ENCODE peak calls at places on chromosomes 1 and 21, in ten cellular contexts. K is heart right ventricle, Z is AG04450, O is A549, S is HFF-Myc, V is fibroblast of mammary gland, H is Caco-2, N is PC-3, P is prostate gland, L is astrocyte of the spinal cord. X is an unnamed sample.

GRCh38 chr1:220803401-220804201 is 16.9 kb downstream of the MTARC1 start:
- DNase-seq in K (peak; percentile 38), Z (no peak), O (peak; percentile 33), S (no peak), V (peak; percentile 51), H (no peak), N (peak; percentile 64), P (no peak), L (peak; percentile 42), X (no peak)

GRCh38 chr1:43979261-43979527 is 184 bp downstream of the B4GALT2 start:
- DNase-seq in K (no peak), Z (no peak), O (no peak), S (no peak), V (no peak), H (no peak), N (no peak), P (no peak), L (no peak), X (no peak)

GRCh38 chr1:167443757-167444156 is 74.6 kb downstream of the CD247 start:
- DNase-seq in K (no peak), Z (no peak), O (no peak), S (no peak), V (no peak), H (no peak), N (no peak), P (no peak), L (no peak), X (no peak)

GRCh38 chr1:102833171-102833570 is 275.2 kb downstream of the COL11A1 start:
- DNase-seq in K (no peak), Z (no peak), O (no peak), S (no peak), V (no peak), H (peak; percentile 44), N (peak; percentile 82), P (no peak), L (no peak), X (no peak)

GRCh38 chr1:2144501-2145090 is 50.0 kb downstream of the FAAP20 start:
- DNase-seq in K (no peak), Z (no peak), O (no peak), S (no peak), V (no peak), H (no peak), N (no peak), P (no peak), L (no peak), X (no peak)

GRCh38 chr1:108048311-108049082 is 83.5 kb upstream of the VAV3 start:
- DNase-seq in K (no peak), Z (no peak), O (no peak), S (no peak), V (no peak), H (no peak), N (no peak), P (no peak), L (no peak), X (no peak)

GRCh38 chr1:119160851-119161250 is 20.4 kb upstream of the WARS2 start:
- DNase-seq in K (no peak), Z (peak; percentile 37), O (no peak), S (peak; percentile 32), V (peak; percentile 66), H (no peak), N (no peak), P (no peak), L (peak; percentile 17), X (no peak)

GRCh38 chr1:192445849-192446489 is 129.2 kb downstream of the RGS21 start:
- DNase-seq in K (peak; percentile 48), Z (peak; percentile 29), O (peak; percentile 41), S (peak; percentile 31), V (peak; percentile 63), H (no peak), N (peak; percentile 61), P (peak; percentile 27), L (peak; percentile 69), X (peak; percentile 39)

GRCh38 chr1:115230281-115230680 is 107.8 kb downstream of the NGF start:
- DNase-seq in K (no peak), Z (no peak), O (no peak), S (no peak), V (no peak), H (no peak), N (peak; percentile 80), P (no peak), L (no peak), X (no peak)

GRCh38 chr1:59367269-59368006 is 70.5 kb downstream of the FGGY start:
- DNase-seq in K (peak; percentile 29), Z (peak; percentile 82), O (no peak), S (no peak), V (peak; percentile 95), H (no peak), N (no peak), P (no peak), L (peak; percentile 95), X (no peak)

GRCh38 chr1:39391741-39392679 is 99.4 kb upstream of the BMP8A start:
- DNase-seq in K (peak; percentile 73), Z (no peak), O (peak; percentile 75), S (peak; percentile 56), V (peak; percentile 91), H (no peak), N (peak; percentile 94), P (no peak), L (peak; percentile 93), X (no peak)

GRCh38 chr21:15442743-15443142 is 287.0 kb upstream of the USP25 start:
- DNase-seq in K (no peak), Z (no peak), O (peak; percentile 60), S (no peak), V (no peak), H (no peak), N (no peak), P (no peak), L (no peak), X (no peak)

DNA sequence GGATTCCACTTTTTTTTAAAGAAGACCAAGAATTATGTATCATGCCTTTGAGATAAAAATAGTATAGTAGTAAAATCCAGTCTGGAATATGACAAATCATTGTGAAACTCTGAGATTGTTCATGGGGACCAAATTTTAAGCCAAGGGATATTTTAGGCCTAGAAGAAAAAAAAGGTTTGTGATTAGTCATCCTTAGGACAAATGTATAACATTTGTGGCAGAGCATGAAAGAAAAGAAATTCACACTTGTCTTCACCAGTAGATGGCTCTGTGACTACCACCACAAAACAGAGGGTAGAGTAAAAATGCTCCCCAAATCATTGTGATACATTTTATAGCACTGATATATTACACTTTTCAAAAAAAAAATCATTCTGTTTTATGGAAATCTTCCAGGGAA is 226.1 kb downstream of the KCTD3 start:
- DNase-seq in K (no peak), Z (peak; percentile 20), O (no peak), S (peak; percentile 20), V (peak; percentile 85), H (no peak), N (peak; percentile 81), P (no peak), L (peak; percentile 51), X (no peak)
- TF ChIP-seq CTCF in K (peak; percentile 35), Z (peak; percentile 55), O (peak; percentile 24), S (peak; percentile 36), V (peak; percentile 57), H (peak; percentile 17), N (peak; percentile 90), P (no peak), L (peak; percentile 46), X (peak; percentile 43)

GRCh38 chr1:247121382-247121781 is 17.2 kb upstream of the ZNF669 start:
- DNase-seq in K (no peak), Z (no peak), O (no peak), S (no peak), V (no peak), H (no peak), N (no peak), P (no peak), L (no peak), X (no peak)

GRCh38 chr1:247119600-247120407 is 15.6 kb upstream of the ZNF669 start:
- DNase-seq in K (no peak), Z (no peak), O (peak; percentile 27), S (no peak), V (no peak), H (no peak), N (no peak), P (no peak), L (no peak), X (no peak)

GRCh38 chr1:247115141-247115510 is 11.0 kb upstream of the ZNF669 start:
- DNase-seq in K (no peak), Z (no peak), O (no peak), S (no peak), V (no peak), H (no peak), N (no peak), P (no peak), L (no peak), X (no peak)

GRCh38 chr1:247115545-247115944 is 11.4 kb upstream of the ZNF669 start:
- DNase-seq in K (no peak), Z (no peak), O (no peak), S (no peak), V (no peak), H (no peak), N (no peak), P (no peak), L (no peak), X (no peak)

DNA sequence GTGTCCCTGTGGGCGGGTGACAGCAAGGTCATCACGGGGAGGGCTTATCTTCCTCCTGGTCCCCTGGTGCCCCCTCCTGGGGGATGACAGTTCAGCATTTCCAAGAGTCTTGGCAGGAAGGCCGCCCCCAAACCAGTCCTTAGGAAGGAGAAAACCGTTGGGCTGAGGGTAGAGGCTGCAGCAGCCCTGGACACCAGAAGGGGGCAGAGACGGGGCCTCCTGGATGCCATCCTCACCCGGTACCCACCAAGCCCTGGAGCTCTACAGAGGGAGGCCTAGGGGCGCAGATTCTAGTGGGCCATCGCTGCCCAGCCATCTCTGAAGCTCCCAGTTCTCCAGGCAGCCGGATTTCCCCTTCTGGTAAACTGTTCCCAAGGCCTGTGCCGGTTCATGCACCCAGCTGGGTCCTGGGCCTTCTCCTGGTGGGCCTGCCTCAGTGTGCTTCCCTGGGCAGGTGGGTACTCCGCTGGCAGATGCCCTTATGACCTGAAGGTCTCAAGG is 14.8 kb upstream of the ZNF669 start:
- DNase-seq in K (no peak), Z (no peak), O (peak; percentile 45), S (no peak), V (peak; percentile 39), H (peak; percentile 65), N (peak; percentile 45), P (no peak), L (peak; percentile 8), X (no peak)
- TF ChIP-seq CTCF in K (no peak), Z (peak; percentile 2), O (no peak), S (peak; percentile 22), V (peak; percentile 28), H (no peak), N (peak; percentile 40), P (no peak), L (peak; percentile 34), X (peak; percentile 33)

DNA sequence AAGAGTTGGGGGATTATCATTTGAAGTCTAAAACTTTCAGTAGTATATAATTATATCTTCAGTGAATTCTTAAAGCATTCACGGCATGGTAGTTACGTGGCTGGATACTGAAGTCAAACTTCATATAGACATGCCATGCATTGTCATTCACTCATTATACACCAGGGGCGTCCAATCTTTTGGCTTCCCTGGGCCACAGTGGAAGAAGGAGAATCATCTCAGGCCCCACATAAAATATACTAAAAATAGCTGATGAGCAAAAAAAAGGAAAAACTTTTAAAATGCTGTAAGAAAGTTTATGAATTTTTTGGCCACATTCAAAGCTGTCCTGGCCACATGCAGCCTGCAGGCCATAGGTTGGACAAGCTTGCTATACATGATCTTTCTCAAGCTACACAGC is 43.8 kb downstream of the DENND1B start:
- DNase-seq in K (no peak), Z (no peak), O (no peak), S (no peak), V (no peak), H (no peak), N (peak; percentile 2), P (no peak), L (no peak), X (no peak)
- TF ChIP-seq CTCF in K (no peak), Z (no peak), O (no peak), S (no peak), V (no peak), H (no peak), N (no peak), P (no peak), L (no peak), X (no peak)

GRCh38 chr1:203217139-203217621 is 12.3 kb downstream of the CHIT1 start:
- DNase-seq in K (no peak), Z (no peak), O (no peak), S (no peak), V (no peak), H (peak; percentile 64), N (peak; percentile 30), P (no peak), L (no peak), X (no peak)
- TF ChIP-seq CTCF in K (no peak), Z (peak; percentile 16), O (no peak), S (peak; percentile 2), V (no peak), H (peak; percentile 73), N (peak; percentile 45), P (no peak), L (no peak), X (peak; percentile 42)

X was measured in progenitor cell of endocrine pancreas.